ENCODE peak calls at places on chromosomes 3 and 15, in nine cellular contexts. K, A, X, J, T, H, B, M and R are unnamed samples.

GRCh38 chr3:118970819-118971218 is 63.8 kb downstream of the IGSF11 start:
- DNase-seq in K (no peak), A (no peak), X (no peak), J (no peak), T (no peak), H (no peak), B (no peak), M (no peak), R (no peak)

GRCh38 chr3:48130321-48130881 is 57.8 kb downstream of the CDC25A start:
- DNase-seq in K (peak; percentile 85), A (peak; percentile 80), X (no peak), J (no peak), T (no peak), H (peak; percentile 72), B (peak; percentile 96), M (no peak), R (peak; percentile 79)

GRCh38 chr3:50390523-50391177 is 31.3 kb upstream of the TMEM115 start:
- DNase-seq in K (no peak), A (no peak), X (no peak), J (no peak), T (no peak), H (no peak), B (no peak), M (no peak), R (no peak)

GRCh38 chr3:56291953-56292352 is 176.3 kb downstream of the ERC2 start:
- DNase-seq in K (peak; percentile 87), A (no peak), X (no peak), J (peak; percentile 34), T (no peak), H (no peak), B (no peak), M (no peak), R (no peak)

GRCh38 chr3:127449489-127450212 is 140.9 kb downstream of the TPRA1 start:
- DNase-seq in K (no peak), A (no peak), X (no peak), J (no peak), T (no peak), H (no peak), B (no peak), M (no peak), R (peak; percentile 8)

GRCh38 chr15:67178569-67179210 is 75.8 kb downstream of the AAGAB start:
- DNase-seq in K (peak; percentile 95), A (no peak), X (no peak), J (no peak), T (no peak), H (peak; percentile 97), B (peak; percentile 99), M (peak; percentile 69), R (no peak)

GRCh38 chr3:49805367-49805782 is 2.3 kb downstream of the INKA1 start:
- DNase-seq in K (no peak), A (peak; percentile 74), X (peak; percentile 88), J (no peak), T (no peak), H (no peak), B (peak; percentile 56), M (no peak), R (peak; percentile 71)

GRCh38 chr15:55937040-55937439 is 56.4 kb downstream of the NEDD4 start:
- DNase-seq in K (no peak), A (no peak), X (peak; percentile 59), J (no peak), T (no peak), H (no peak), B (peak; percentile 64), M (no peak), R (no peak)

GRCh38 chr15:59994855-59995557 is 9.1 kb upstream of the FOXB1 start:
- DNase-seq in K (no peak), A (no peak), X (no peak), J (no peak), T (no peak), H (no peak), B (no peak), M (no peak), R (peak; percentile 65)

GRCh38 chr15:44092221-44092620 is 102.8 kb downstream of the FRMD5 start:
- DNase-seq in K (no peak), A (no peak), X (no peak), J (no peak), T (no peak), H (no peak), B (peak; percentile 53), M (peak; percentile 24), R (no peak)

GRCh38 chr3:15055019-15055557 is 10.0 kb downstream of the MRPS25 start:
- DNase-seq in K (no peak), A (no peak), X (no peak), J (no peak), T (peak; percentile 59), H (no peak), B (peak; percentile 59), M (no peak), R (no peak)

GRCh38 chr3:49135499-49135898 is 2.6 kb upstream of the LAMB2 start:
- DNase-seq in K (no peak), A (no peak), X (no peak), J (no peak), T (no peak), H (no peak), B (no peak), M (no peak), R (no peak)

GRCh38 chr15:90871716-90872480 is 3.5 kb downstream of the FURIN start:
- DNase-seq in K (no peak), A (peak; percentile 61), X (no peak), J (no peak), T (no peak), H (no peak), B (no peak), M (no peak), R (peak; percentile 87)

GRCh38 chr3:194399166-194399565 is at the start of gene GP5:
- DNase-seq in K (no peak), A (no peak), X (no peak), J (no peak), T (no peak), H (no peak), B (no peak), M (no peak), R (no peak)
- H3K4me3 ChIP-seq in K (peak within 1 kb of the TSS; percentile 21), A (no peak within 1 kb of the TSS), X (no peak within 1 kb of the TSS), J (no peak within 1 kb of the TSS), T (peak within 1 kb of the TSS; percentile 60), H (peak within 1 kb of the TSS; percentile 32), B (peak within 1 kb of the TSS; percentile 7), M (no peak within 1 kb of the TSS), R (no peak within 1 kb of the TSS)

DNA sequence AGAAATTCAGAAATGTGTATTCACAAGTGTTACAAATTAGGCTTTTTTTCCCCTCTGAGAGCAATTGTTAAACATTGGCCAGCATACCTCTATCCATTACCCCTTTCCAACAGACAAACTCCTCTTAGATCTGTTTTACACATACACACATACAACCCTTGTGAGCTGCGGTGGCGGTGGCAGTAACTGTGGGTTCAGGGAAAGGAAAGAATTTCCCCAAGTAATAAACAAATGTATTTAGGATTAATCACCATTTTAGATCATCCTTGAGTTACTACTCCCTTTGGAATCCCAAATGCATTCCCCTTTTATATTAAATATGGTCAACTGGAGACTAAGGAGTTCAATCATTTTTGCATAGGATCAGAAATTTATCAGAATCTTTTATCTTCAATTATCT is 667.0 kb downstream of the FHIT start:
- DNase-seq in K (peak; percentile 13), A (no peak), X (no peak), J (no peak), T (no peak), H (peak; percentile 24), B (peak; percentile 76), M (no peak), R (peak; percentile 24)
- H3K4me3 ChIP-seq in K (no peak overlapping the region), A (no peak overlapping the region), X (no peak overlapping the region), J (no peak overlapping the region), T (no peak overlapping the region), H (no peak overlapping the region), B (no peak overlapping the region), M (no peak overlapping the region), R (no peak overlapping the region)

GRCh38 chr15:48175126-48175525 is 3.0 kb downstream of the MYEF2 start:
- DNase-seq in K (no peak), A (no peak), X (no peak), J (no peak), T (no peak), H (no peak), B (no peak), M (no peak), R (no peak)

GRCh38 chr15:48177383-48177874 is 666 bp downstream of the MYEF2 start:
- DNase-seq in K (peak; percentile 39), A (no peak), X (no peak), J (peak; percentile 48), T (peak; percentile 19), H (no peak), B (peak; percentile 62), M (peak; percentile 48), R (no peak)

GRCh38 chr15:48176957-48177356 is 1.1 kb downstream of the MYEF2 start:
- DNase-seq in K (no peak), A (no peak), X (no peak), J (no peak), T (no peak), H (no peak), B (no peak), M (no peak), R (no peak)

GRCh38 chr15:48177875-48178611 is at the start of gene MYEF2:
- DNase-seq in K (peak; percentile 36), A (peak; percentile 40), X (peak; percentile 19), J (peak; percentile 81), T (peak; percentile 74), H (peak; percentile 20), B (peak; percentile 67), M (peak; percentile 81), R (peak; percentile 85)

DNA sequence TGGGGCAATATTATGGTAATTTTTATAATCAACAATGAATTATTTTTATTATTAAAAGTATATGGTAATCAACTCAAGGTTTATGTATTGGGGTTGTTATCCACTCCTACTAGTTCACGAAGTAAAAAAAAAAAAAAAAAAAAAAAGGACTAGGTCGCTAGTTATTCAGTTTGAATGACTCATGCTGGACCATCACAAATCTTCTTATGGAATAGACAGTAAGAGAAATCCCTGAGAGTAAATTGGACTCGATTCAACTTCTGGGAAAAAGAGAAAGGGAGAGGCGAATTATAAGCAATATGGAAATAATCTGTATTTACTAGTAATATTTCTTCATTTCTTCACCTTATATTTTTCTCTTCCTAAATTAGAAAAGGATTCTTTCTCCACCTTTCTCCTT is 2.0 kb downstream of the MYEF2 start:
- DNase-seq in K (no peak), A (no peak), X (no peak), J (no peak), T (no peak), H (no peak), B (peak; percentile 38), M (no peak), R (no peak)
- H3K4me3 ChIP-seq in K (no peak overlapping the region), A (no peak overlapping the region), X (no peak overlapping the region), J (no peak overlapping the region), T (no peak overlapping the region), H (no peak overlapping the region), B (no peak overlapping the region), M (no peak overlapping the region), R (no peak overlapping the region)

DNA sequence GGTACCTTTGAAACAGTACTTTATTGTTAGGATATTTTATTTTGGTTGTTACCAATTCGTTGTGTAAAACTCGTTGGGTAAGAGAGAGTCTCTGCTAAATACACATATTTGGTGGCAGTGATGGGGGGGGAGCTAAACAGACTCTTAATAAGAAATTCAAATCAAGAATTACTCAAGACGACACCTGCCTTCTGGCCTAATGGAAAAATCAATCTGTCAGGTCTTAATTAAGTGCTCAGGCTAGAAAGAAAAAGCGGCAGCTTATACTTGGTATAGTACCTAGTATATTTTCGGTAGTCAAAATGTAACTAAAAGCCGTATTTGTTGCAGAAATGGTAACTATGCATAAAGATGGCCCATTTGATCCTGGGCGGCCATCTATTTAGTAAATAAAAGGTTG is 18.2 kb downstream of the FOXP1 start:
- DNase-seq in K (no peak), A (no peak), X (no peak), J (no peak), T (no peak), H (no peak), B (no peak), M (no peak), R (no peak)
- H3K4me3 ChIP-seq in K (no peak overlapping the region), A (no peak overlapping the region), X (no peak overlapping the region), J (no peak overlapping the region), T (no peak overlapping the region), H (no peak overlapping the region), B (no peak overlapping the region), M (no peak overlapping the region), R (no peak overlapping the region)

GRCh38 chr15:77019476-77020331 is 24.8 kb downstream of the PSTPIP1 start:
- DNase-seq in K (no peak), A (no peak), X (no peak), J (no peak), T (peak; percentile 56), H (no peak), B (peak; percentile 60), M (no peak), R (peak; percentile 64)
- H3K4me3 ChIP-seq in K (no peak overlapping the region), A (no peak overlapping the region), X (no peak overlapping the region), J (no peak overlapping the region), T (no peak overlapping the region), H (no peak overlapping the region), B (no peak overlapping the region), M (no peak overlapping the region), R (no peak overlapping the region)